ENCODE peak calls at places on chromosomes 6 and 20, in six cellular contexts. One of them, this sample, is unnamed.
A peak's percentile ranks its signal among the peaks of the same experiment; 100 is the strongest.

GRCh38 chr20:41905186-41905585 is 287.0 kb upstream of the CHD6 start:
- DNase-seq in CD8-positive, alpha-beta T cell: no peak
- DNase-seq in left ventricle myocardium inferior: no peak
- DNase-seq in activated CD4-positive, alpha-beta T cell treated with anti-CD3 and anti-CD28 coated beads for 48 hours: no peak
- DNase-seq in A172: no peak
- DNase-seq in T47D: no peak
- DNase-seq in this sample: no peak

GRCh38 chr20:58721951-58722371 is 29.4 kb downstream of the NPEPL1 start:
- DNase-seq in T47D: no peak
- DNase-seq in activated CD4-positive, alpha-beta T cell treated with anti-CD3 and anti-CD28 coated beads for 48 hours: no peak
- DNase-seq in left ventricle myocardium inferior: peak; percentile 13
- DNase-seq in A172: no peak
- DNase-seq in CD8-positive, alpha-beta T cell: no peak
- DNase-seq in this sample: no peak

GRCh38 chr6:17477356-17477755 is 84.0 kb downstream of the CAP2 start:
- DNase-seq in CD8-positive, alpha-beta T cell: no peak
- DNase-seq in activated CD4-positive, alpha-beta T cell treated with anti-CD3 and anti-CD28 coated beads for 48 hours: no peak
- DNase-seq in A172: no peak
- DNase-seq in T47D: no peak
- DNase-seq in left ventricle myocardium inferior: no peak
- DNase-seq in this sample: no peak

GRCh38 chr20:2336471-2336870 is 40.7 kb downstream of the TGM3 start:
- DNase-seq in left ventricle myocardium inferior: no peak
- DNase-seq in CD8-positive, alpha-beta T cell: no peak
- DNase-seq in activated CD4-positive, alpha-beta T cell treated with anti-CD3 and anti-CD28 coated beads for 48 hours: no peak
- DNase-seq in T47D: no peak
- DNase-seq in A172: no peak
- DNase-seq in this sample: no peak

GRCh38 chr20:10449270-10449669 is 14.2 kb downstream of the SLX4IP start:
- DNase-seq in left ventricle myocardium inferior: no peak
- DNase-seq in activated CD4-positive, alpha-beta T cell treated with anti-CD3 and anti-CD28 coated beads for 48 hours: no peak
- DNase-seq in CD8-positive, alpha-beta T cell: no peak
- DNase-seq in T47D: no peak
- DNase-seq in A172: no peak
- DNase-seq in this sample: no peak

GRCh38 chr6:42428326-42429041 is 23.2 kb downstream of the TRERF1 start:
- DNase-seq in activated CD4-positive, alpha-beta T cell treated with anti-CD3 and anti-CD28 coated beads for 48 hours: peak; percentile 59
- DNase-seq in A172: peak; percentile 31
- DNase-seq in left ventricle myocardium inferior: peak; percentile 62
- DNase-seq in CD8-positive, alpha-beta T cell: peak; percentile 45
- DNase-seq in T47D: peak; percentile 60
- DNase-seq in this sample: no peak

GRCh38 chr6:122428781-122429180 is 29.3 kb downstream of the HSF2 start:
- DNase-seq in activated CD4-positive, alpha-beta T cell treated with anti-CD3 and anti-CD28 coated beads for 48 hours: no peak
- DNase-seq in left ventricle myocardium inferior: no peak
- DNase-seq in A172: no peak
- DNase-seq in T47D: no peak
- DNase-seq in CD8-positive, alpha-beta T cell: no peak
- DNase-seq in this sample: no peak

GRCh38 chr6:18595774-18596528 is 208.8 kb downstream of the RNF144B start:
- DNase-seq in A172: peak; percentile 64
- DNase-seq in T47D: peak; percentile 80
- DNase-seq in left ventricle myocardium inferior: no peak
- DNase-seq in CD8-positive, alpha-beta T cell: peak; percentile 45
- DNase-seq in activated CD4-positive, alpha-beta T cell treated with anti-CD3 and anti-CD28 coated beads for 48 hours: peak; percentile 58
- DNase-seq in this sample: peak; percentile 14

GRCh38 chr20:34302312-34302722 is 838 bp downstream of the AHCY start:
- DNase-seq in activated CD4-positive, alpha-beta T cell treated with anti-CD3 and anti-CD28 coated beads for 48 hours: no peak
- DNase-seq in left ventricle myocardium inferior: no peak
- DNase-seq in CD8-positive, alpha-beta T cell: no peak
- DNase-seq in A172: no peak
- DNase-seq in T47D: peak; percentile 40
- DNase-seq in this sample: no peak

GRCh38 chr20:4113996-4114603 is 98.7 kb upstream of the RNF24 start:
- DNase-seq in CD8-positive, alpha-beta T cell: no peak
- DNase-seq in A172: no peak
- DNase-seq in T47D: no peak
- DNase-seq in activated CD4-positive, alpha-beta T cell treated with anti-CD3 and anti-CD28 coated beads for 48 hours: no peak
- DNase-seq in left ventricle myocardium inferior: no peak
- DNase-seq in this sample: no peak

GRCh38 chr6:83424392-83425018 is 6.3 kb downstream of the ME1 start:
- DNase-seq in T47D: no peak
- DNase-seq in A172: no peak
- DNase-seq in CD8-positive, alpha-beta T cell: no peak
- DNase-seq in left ventricle myocardium inferior: no peak
- DNase-seq in activated CD4-positive, alpha-beta T cell treated with anti-CD3 and anti-CD28 coated beads for 48 hours: no peak
- DNase-seq in this sample: no peak